ENCODE peak calls at places on chromosomes 6 and 20, in four cellular contexts. D, L, W and T are unnamed samples.

GRCh38 chr6:90162648-90163409 is 133.8 kb downstream of the BACH2 start:
- DNase-seq in D (no peak), L (no peak), W (no peak), T (no peak)

GRCh38 chr20:43191946-43192847 is 2.5 kb upstream of the PTPRT start:
- DNase-seq in D (no peak), L (peak; percentile 43), W (peak; percentile 22), T (no peak)

GRCh38 chr20:50308513-50309279 is 118.1 kb downstream of the CEBPB start:
- DNase-seq in D (no peak), L (peak; percentile 67), W (peak; percentile 88), T (no peak)

GRCh38 chr6:96394727-96395126 is 126.9 kb upstream of the UFL1 start:
- DNase-seq in D (no peak), L (peak; percentile 15), W (no peak), T (no peak)

GRCh38 chr6:6890400-6890858 is 217.3 kb upstream of the RREB1 start:
- DNase-seq in D (no peak), L (peak; percentile 70), W (no peak), T (no peak)

GRCh38 chr6:25359191-25359861 is 80.2 kb downstream of the CARMIL1 start:
- DNase-seq in D (no peak), L (peak; percentile 33), W (peak; percentile 66), T (no peak)

GRCh38 chr6:7424967-7425807 is 35.6 kb downstream of the RIOK1 start:
- DNase-seq in D (no peak), L (peak; percentile 40), W (peak; percentile 44), T (no peak)

GRCh38 chr6:104527761-104528415 is 331.8 kb downstream of the HACE1 start:
- DNase-seq in D (no peak), L (peak; percentile 62), W (no peak), T (no peak)

GRCh38 chr20:24917797-24918578 is 31.1 kb upstream of the CST7 start:
- DNase-seq in D (peak; percentile 47), L (peak; percentile 92), W (no peak), T (peak; percentile 29)

GRCh38 chr6:114367315-114367961 is 24.6 kb upstream of the HS3ST5 start:
- DNase-seq in D (no peak), L (no peak), W (no peak), T (no peak)

GRCh38 chr6:146545608-146546007 is 2.0 kb downstream of the RAB32 start:
- DNase-seq in D (no peak), L (no peak), W (no peak), T (no peak)

GRCh38 chr20:33373735-33374605 is 27.3 kb downstream of the CDK5RAP1 start:
- DNase-seq in D (no peak), L (no peak), W (peak; percentile 40), T (no peak)

DNA sequence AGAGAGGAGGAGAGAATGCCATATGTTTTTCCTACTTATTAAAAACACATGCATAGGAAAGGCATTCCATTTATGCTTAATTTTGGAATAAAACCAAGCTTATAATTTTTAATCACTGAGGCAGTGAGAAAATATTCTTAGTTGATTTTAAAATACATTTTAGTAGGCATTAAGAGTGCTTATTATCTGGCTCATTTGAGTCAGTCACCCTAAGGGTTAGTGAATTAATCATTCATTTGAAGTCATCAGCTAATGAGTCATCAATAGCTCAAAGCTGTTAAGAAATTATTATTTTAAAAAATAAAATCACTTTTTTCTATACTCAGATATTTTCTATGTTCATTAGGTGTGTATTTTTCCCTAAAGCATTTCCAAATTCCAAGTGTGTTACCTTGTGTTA is 81.6 kb downstream of the TMEM200A start:
- DNase-seq in D (no peak), L (no peak), W (no peak), T (no peak)
- H3K4me3 ChIP-seq in D (no peak overlapping the region), L (no peak overlapping the region), W (no peak overlapping the region), T (no peak overlapping the region)

DNA sequence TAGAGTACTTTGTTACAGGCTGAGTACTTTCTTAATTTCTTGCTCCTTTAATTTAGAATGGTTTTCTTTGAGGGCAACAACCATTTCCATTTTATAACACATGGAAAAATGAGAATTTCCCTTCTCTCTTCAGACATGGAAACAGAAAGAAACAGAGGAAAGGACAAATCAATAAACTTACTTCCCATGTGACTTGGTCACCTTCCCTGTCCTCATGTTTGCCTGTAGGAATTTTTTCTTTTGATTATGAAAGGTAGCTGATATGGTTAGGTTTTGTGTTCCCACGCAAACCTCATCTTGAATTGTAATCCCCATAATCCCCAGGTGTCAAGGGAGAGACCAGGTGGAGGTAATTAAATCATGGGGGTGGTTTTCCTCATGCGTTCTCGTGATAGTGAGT is 169.7 kb downstream of the PHF3 start:
- DNase-seq in D (no peak), L (no peak), W (no peak), T (no peak)
- H3K4me1 ChIP-seq in D (no peaks in the 10 kb centered on the region), L (no peaks in the 10 kb centered on the region), W (peaks cover 6% of the 10 kb centered on the region), T (no peaks in the 10 kb centered on the region)

DNA sequence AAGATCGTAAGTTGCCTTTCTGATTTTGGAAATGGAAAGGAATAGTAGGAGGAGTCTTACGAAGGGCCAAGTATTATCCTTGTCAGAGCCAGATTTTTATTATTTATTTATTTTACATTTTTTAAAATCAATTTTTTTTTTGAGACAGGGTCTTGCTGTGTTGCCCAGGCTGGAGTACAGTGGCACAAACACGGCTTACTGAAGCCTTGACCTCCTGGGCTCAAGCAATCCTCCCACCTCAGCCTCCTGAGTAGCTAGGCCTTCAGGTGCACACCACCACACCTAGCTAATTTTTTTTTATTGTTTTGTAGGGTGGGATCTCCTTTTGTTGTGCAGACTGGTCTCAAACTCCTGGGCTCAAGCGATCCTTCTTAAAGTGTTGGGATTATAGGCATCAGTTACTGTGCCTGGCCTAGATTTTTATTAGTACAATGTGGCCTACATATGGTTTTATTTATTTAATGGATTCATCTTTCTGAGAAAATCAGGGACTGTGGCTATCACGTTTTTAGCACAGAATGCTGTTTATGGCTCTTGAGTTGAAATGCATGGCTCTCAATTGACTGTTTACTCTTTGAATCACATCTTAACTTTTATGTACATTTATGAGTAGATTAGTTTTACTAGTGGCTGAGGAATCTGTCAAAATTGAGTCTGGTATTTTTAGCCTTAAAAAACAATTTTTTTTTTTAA is 16.7 kb downstream of the CDC5L start:
- DNase-seq in D (no peak), L (no peak), W (no peak), T (no peak)
- H3K36me3 ChIP-seq in D (peaks cover 36% of the 10 kb centered on the region), L (peaks cover 49% of the 10 kb centered on the region), W (peaks cover 6% of the 10 kb centered on the region), T (peaks cover 54% of the 10 kb centered on the region)

DNA sequence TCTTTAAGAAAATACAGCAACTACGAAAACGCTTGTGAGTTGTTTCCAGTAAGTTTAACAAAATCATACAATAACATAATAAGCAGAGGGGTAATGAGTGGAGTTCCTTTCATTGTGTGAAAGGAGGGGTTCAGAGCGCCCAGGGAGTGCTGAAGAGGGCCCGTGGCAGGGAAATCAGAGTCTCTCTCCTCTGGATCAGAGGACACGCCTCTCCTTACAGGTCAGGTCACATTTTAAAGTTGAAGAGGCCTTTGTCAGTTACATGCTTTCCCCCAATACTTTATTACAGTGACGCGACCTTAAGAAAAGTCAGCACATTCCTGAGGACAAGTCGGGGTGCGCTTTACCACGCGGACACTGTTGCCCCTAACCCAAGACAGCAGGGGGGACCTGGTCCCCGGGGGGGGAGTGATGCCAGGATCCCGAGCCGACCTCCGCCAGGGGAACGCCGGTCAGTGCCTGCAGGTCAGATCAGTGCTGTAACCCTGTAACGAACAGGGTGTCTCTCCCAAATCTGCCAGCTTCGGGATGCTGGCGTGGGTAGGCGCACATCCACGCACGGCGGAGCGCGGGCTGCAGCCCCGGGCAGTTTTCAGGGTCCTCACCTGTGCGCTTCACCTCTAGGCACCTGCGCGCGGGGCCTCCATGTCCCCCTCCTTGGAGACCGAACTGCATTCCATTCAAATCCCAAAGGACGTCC is 848 bp downstream of the DACT2 start:
- DNase-seq in D (no peak), L (no peak), W (no peak), T (no peak)
- H3K4me3 ChIP-seq in D (no peak overlapping the region), L (peak overlapping the region; percentile 68), W (peak overlapping the region; percentile 66), T (no peak overlapping the region)

GRCh38 chr20:3896853-3897252 is 7.7 kb downstream of the PANK2 start:
- DNase-seq in D (no peak), L (no peak), W (no peak), T (no peak)

GRCh38 chr20:3901028-3901746 is 12.0 kb downstream of the PANK2 start:
- DNase-seq in D (no peak), L (no peak), W (no peak), T (no peak)

GRCh38 chr20:3900187-3900604 is 11.0 kb downstream of the PANK2 start:
- DNase-seq in D (no peak), L (peak; percentile 13), W (no peak), T (no peak)

GRCh38 chr20:3896302-3896701 is 7.1 kb downstream of the PANK2 start:
- DNase-seq in D (no peak), L (no peak), W (no peak), T (no peak)

DNA sequence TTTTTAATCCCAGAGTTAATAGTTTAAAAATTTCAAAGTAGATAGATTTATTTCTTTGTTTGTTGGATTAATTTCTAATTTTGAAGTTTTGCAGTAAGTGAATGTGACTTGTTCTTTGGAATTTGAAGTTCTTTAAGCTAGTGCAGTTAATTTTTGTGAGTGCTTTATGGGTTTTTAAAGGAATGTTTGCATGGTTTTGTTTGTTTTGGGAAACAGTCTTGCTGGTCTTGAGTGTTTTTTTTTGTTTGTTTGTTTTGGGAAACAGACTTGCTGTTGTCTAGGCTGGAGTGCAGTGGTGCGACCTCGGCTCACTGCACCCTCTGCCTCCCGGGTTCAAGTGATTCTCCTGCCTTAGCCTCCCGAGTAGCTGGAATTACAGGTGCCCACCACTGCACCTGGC is 9.5 kb downstream of the PANK2 start:
- DNase-seq in D (no peak), L (no peak), W (no peak), T (no peak)
- H3K4me1 ChIP-seq in D (peaks cover 57% of the 10 kb centered on the region), L (peaks cover 32% of the 10 kb centered on the region), W (no peaks in the 10 kb centered on the region), T (peaks cover 95% of the 10 kb centered on the region)

GRCh38 chr20:13790708-13791107 is 5.9 kb downstream of the NDUFAF5 start:
- DNase-seq in D (no peak), L (no peak), W (no peak), T (no peak)

GRCh38 chr20:13793001-13793400 is 8.2 kb downstream of the NDUFAF5 start:
- DNase-seq in D (no peak), L (no peak), W (no peak), T (no peak)

GRCh38 chr20:13791562-13792459 is 7.0 kb downstream of the NDUFAF5 start:
- DNase-seq in D (no peak), L (no peak), W (no peak), T (no peak)

GRCh38 chr20:13799040-13799439 is 14.2 kb downstream of the NDUFAF5 start:
- DNase-seq in D (no peak), L (no peak), W (no peak), T (no peak)

DNA sequence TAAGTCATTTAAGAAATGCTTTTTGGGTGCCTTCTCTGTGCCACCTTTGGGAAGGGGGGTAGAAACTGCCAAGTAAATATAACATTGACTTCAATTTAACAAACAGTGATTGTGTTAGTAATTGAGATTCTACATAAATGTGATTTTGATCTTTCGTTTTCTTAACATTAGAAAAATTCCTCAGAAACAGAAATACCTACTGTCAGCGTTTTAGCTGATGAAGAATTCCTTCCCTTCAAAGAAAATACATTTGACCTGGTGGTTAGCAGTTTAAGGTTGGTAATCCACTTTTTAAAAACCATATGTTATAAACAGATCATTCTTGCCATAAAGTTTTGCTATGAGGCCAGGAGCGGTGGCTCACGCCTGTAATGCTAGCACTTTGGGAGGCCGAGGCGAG is 9.8 kb downstream of the NDUFAF5 start:
- DNase-seq in D (no peak), L (no peak), W (no peak), T (no peak)
- H3K36me3 ChIP-seq in D (peaks cover 27% of the 10 kb centered on the region), L (peaks cover 51% of the 10 kb centered on the region), W (peaks cover 8% of the 10 kb centered on the region), T (peaks cover 60% of the 10 kb centered on the region)